ENCODE peak calls at places on chromosome 18, in eight cellular contexts. B, H, C, P, M, D, F and U are unnamed samples.

GRCh38 chr18:44452346-44452745 is 228.3 kb upstream of the SETBP1 start:
- DNase-seq in B (no peak), H (no peak), C (no peak), P (peak; percentile 65), M (no peak), D (no peak), F (no peak), U (no peak)

GRCh38 chr18:13376298-13376840 is 157.8 kb downstream of the LDLRAD4 start:
- DNase-seq in B (no peak), H (no peak), C (no peak), P (peak; percentile 49), M (no peak), D (no peak), F (no peak), U (no peak)

GRCh38 chr18:57122906-57123510 is 23.9 kb upstream of the BOD1L2 start:
- DNase-seq in B (no peak), H (no peak), C (no peak), P (no peak), M (no peak), D (no peak), F (no peak), U (no peak)

GRCh38 chr18:76721207-76721996 is 101.0 kb upstream of the ZNF236 start:
- DNase-seq in B (no peak), H (no peak), C (no peak), P (no peak), M (no peak), D (no peak), F (no peak), U (peak; percentile 0)

GRCh38 chr18:49094979-49095632 is 144.3 kb upstream of the SMAD7 start:
- DNase-seq in B (no peak), H (no peak), C (no peak), P (peak; percentile 88), M (no peak), D (no peak), F (peak; percentile 92), U (peak; percentile 86)

GRCh38 chr18:76932026-76932819 is 109.9 kb downstream of the ZNF236 start:
- DNase-seq in B (no peak), H (peak; percentile 35), C (no peak), P (peak; percentile 51), M (peak; percentile 65), D (no peak), F (peak; percentile 92), U (no peak)

GRCh38 chr18:11387880-11388279 is 221.5 kb upstream of the SLC35G4 start:
- DNase-seq in B (peak; percentile 73), H (peak; percentile 41), C (no peak), P (peak; percentile 32), M (peak; percentile 78), D (peak; percentile 35), F (peak; percentile 47), U (peak; percentile 72)

GRCh38 chr18:9839806-9840205 is 46.0 kb upstream of the TXNDC2 start:
- DNase-seq in B (no peak), H (no peak), C (no peak), P (peak; percentile 52), M (no peak), D (no peak), F (peak; percentile 7), U (no peak)

GRCh38 chr18:35939166-35939565 is 33.3 kb upstream of the RMP24 start:
- DNase-seq in B (no peak), H (peak; percentile 27), C (no peak), P (no peak), M (no peak), D (no peak), F (no peak), U (no peak)

GRCh38 chr18:60147326-60147725 is 225.2 kb downstream of the MC4R start:
- DNase-seq in B (no peak), H (peak; percentile 31), C (no peak), P (no peak), M (no peak), D (no peak), F (no peak), U (no peak)

GRCh38 chr18:9712606-9713005 is 4.5 kb downstream of the RAB31 start:
- DNase-seq in B (no peak), H (no peak), C (no peak), P (no peak), M (no peak), D (no peak), F (no peak), U (no peak)

GRCh38 chr18:72427721-72428120 is 116.4 kb downstream of the CBLN2 start:
- DNase-seq in B (no peak), H (no peak), C (no peak), P (peak; percentile 67), M (no peak), D (no peak), F (peak; percentile 1), U (no peak)

GRCh38 chr18:35610089-35610488 is 28.5 kb downstream of the GALNT1 start:
- DNase-seq in B (no peak), H (no peak), C (no peak), P (no peak), M (no peak), D (no peak), F (no peak), U (no peak)

GRCh38 chr18:59516356-59517155 is 157.5 kb upstream of the LMAN1 start:
- DNase-seq in B (peak; percentile 33), H (peak; percentile 78), C (peak; percentile 76), P (peak; percentile 81), M (no peak), D (peak; percentile 31), F (peak; percentile 92), U (peak; percentile 89)

GRCh38 chr18:78192044-78192443 is 787.6 kb upstream of the SALL3 start:
- DNase-seq in B (peak; percentile 57), H (peak; percentile 80), C (no peak), P (no peak), M (no peak), D (no peak), F (no peak), U (no peak)

GRCh38 chr18:62767321-62767720 is 52.0 kb downstream of the PHLPP1 start:
- DNase-seq in B (no peak), H (no peak), C (no peak), P (peak; percentile 88), M (no peak), D (no peak), F (no peak), U (peak; percentile 37)

GRCh38 chr18:57970356-57971095 is 73.5 kb upstream of the NEDD4L start:
- DNase-seq in B (no peak), H (no peak), C (no peak), P (no peak), M (no peak), D (peak; percentile 18), F (no peak), U (no peak)

GRCh38 chr18:62914868-62915267 is 199.5 kb downstream of the PHLPP1 start:
- DNase-seq in B (no peak), H (no peak), C (no peak), P (no peak), M (no peak), D (no peak), F (no peak), U (no peak)

DNA sequence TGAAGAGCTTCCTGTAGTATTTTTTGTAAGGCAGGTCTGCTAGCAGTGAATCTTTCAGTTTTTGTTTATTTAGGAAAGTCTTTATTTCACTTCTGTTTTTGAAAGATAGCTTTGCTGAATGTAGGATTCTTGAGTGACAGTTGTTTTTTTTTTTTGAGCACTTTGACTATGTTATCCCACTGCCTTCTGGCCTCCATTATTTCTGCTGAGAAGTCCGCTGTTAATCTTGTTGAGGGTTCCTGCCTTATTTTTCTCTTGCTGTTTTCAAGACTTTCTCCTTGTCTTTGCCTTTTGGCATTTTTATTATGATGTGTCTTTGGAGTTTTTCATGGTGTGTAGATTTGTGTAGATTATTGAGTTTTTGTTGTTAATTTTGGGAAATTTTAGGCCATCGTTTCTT is 21.9 kb downstream of the RBFA start:
- DNase-seq in B (no peak), H (no peak), C (no peak), P (no peak), M (no peak), D (no peak), F (no peak), U (no peak)
- H3K9me3 ChIP-seq in B (no peaks in the 10 kb centered on the region), H (peaks cover 17% of the 10 kb centered on the region), C (no peaks in the 10 kb centered on the region), P (no peaks in the 10 kb centered on the region), M (peaks cover 5% of the 10 kb centered on the region), D (peaks cover 28% of the 10 kb centered on the region), F (peaks cover 25% of the 10 kb centered on the region), U (peaks cover 38% of the 10 kb centered on the region)

GRCh38 chr18:73647391-73647790 is 500.2 kb downstream of the FBXO15 start:
- DNase-seq in B (no peak), H (no peak), C (no peak), P (peak; percentile 83), M (no peak), D (no peak), F (peak; percentile 43), U (no peak)

GRCh38 chr18:73646196-73646595 is 501.4 kb downstream of the FBXO15 start:
- DNase-seq in B (no peak), H (no peak), C (no peak), P (no peak), M (no peak), D (no peak), F (peak; percentile 36), U (no peak)

GRCh38 chr18:73645175-73645715 is 502.4 kb downstream of the FBXO15 start:
- DNase-seq in B (no peak), H (no peak), C (no peak), P (peak; percentile 58), M (no peak), D (no peak), F (peak; percentile 77), U (no peak)

GRCh38 chr18:73646772-73647171 is 500.9 kb downstream of the FBXO15 start:
- DNase-seq in B (no peak), H (no peak), C (no peak), P (peak; percentile 92), M (no peak), D (no peak), F (peak; percentile 91), U (peak; percentile 11)
- H3K27ac ChIP-seq in B (no peak overlapping the region), H (no peak overlapping the region), C (no peak overlapping the region), P (no peak overlapping the region), M (no peak overlapping the region), D (no peak overlapping the region), F (peak overlapping the region; percentile 20), U (peak overlapping the region; percentile 13)

DNA sequence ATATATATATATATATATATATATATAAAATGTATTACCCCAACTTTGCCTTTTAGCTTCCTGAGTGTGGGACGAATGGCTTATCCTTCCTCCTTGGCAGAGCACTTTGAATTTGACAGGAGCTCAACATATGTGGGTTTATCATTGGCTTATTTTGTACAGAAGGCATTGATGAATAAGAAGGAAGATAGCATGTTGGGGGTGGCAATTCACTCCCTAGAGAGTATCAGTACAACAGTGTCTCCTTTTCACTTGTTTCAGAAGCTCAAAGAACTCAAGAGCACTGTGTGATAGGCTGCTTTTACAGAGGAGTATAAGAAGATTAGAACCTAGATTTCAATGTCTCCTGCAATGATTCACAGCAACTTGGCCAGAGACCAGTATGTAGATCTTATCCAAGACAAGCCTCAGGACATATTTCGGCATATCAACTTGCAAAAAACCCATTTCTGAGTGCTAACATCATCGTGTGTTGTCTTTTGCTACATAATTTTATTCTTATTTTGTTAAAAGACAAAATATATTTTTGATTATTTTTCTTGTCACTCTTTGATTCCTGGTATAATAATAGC is 345.8 kb downstream of the SOCS6 start:
- DNase-seq in B (no peak), H (no peak), C (no peak), P (no peak), M (no peak), D (no peak), F (no peak), U (no peak)
- H3K9me3 ChIP-seq in B (no peaks in the 10 kb centered on the region), H (peaks cover 3% of the 10 kb centered on the region), C (no peaks in the 10 kb centered on the region), P (no peaks in the 10 kb centered on the region), M (peaks cover 1% of the 10 kb centered on the region), D (no peaks in the 10 kb centered on the region), F (no peaks in the 10 kb centered on the region), U (no peaks in the 10 kb centered on the region)

DNA sequence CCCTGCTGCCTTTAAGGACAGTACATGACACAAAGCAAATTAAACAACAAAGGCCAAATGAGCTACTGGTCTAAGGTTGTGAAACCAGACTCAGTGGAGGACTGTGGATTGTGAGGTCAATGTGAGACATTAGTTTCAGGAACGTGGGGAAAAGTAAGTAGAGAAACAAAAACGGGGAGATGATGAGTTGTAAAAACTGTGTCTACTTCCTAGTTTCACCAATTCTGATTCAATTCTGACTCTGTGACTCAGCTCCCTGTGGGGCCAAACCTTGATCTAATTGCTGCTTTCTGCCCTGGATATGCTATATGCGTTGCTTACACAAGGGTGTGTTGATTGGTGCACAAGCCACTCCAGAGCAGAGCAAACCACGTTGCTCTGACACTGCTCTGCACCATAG is 1640.0 kb upstream of the CELF4 start:
- DNase-seq in B (no peak), H (no peak), C (no peak), P (peak; percentile 25), M (no peak), D (no peak), F (no peak), U (no peak)
- H3K27ac ChIP-seq in B (no peak overlapping the region), H (no peak overlapping the region), C (no peak overlapping the region), P (no peak overlapping the region), M (no peak overlapping the region), D (no peak overlapping the region), F (no peak overlapping the region), U (no peak overlapping the region)